ENCODE peak calls at places on chromosomes 2 and 18, in four cellular contexts. H is body of pancreas, W is NT2/D1, R is tibial nerve. J is an unnamed sample. For H3K4me1, H3K27me3 and H3K9me3, the result is how much of the 10 kb centered on the place peaks cover.

GRCh38 chr2:73931531-73932500 is 5.1 kb downstream of the DGUOK start:
- DNase-seq in H (no peak), W (no peak), R (no peak), J (no peak)

GRCh38 chr2:79596403-79596802 is 83.6 kb downstream of the CTNNA2 start:
- DNase-seq in H (no peak), W (peak), R (no peak), J (no peak)

GRCh38 chr2:11187083-11187619 is 31.9 kb downstream of the SLC66A3 start:
- DNase-seq in H (no peak), W (no peak), R (no peak), J (no peak)

GRCh38 chr18:63887424-63887823 is at the start of gene SERPINB2:
- DNase-seq in H (no peak), W (no peak), R (no peak), J (no peak)

GRCh38 chr2:46803911-46804670 is 111.5 kb downstream of the MCFD2 start:
- DNase-seq in H (no peak), W (no peak), R (no peak), J (no peak)

GRCh38 chr2:201890447-201890846 is 84.1 kb downstream of the CDK15 start:
- DNase-seq in H (no peak), W (no peak), R (no peak), J (no peak)

GRCh38 chr2:105849431-105850179 is 104.9 kb downstream of the NCK2 start:
- DNase-seq in H (no peak), W (no peak), R (no peak), J (peak)

GRCh38 chr2:101820519-101820918 is 123.0 kb downstream of the MAP4K4 start:
- DNase-seq in H (no peak), W (no peak), R (no peak), J (no peak)

GRCh38 chr2:224165901-224166319 is 126.8 kb upstream of the SERPINE2 start:
- DNase-seq in H (no peak), W (no peak), R (no peak), J (no peak)

GRCh38 chr2:175309799-175310198 is 128.3 kb upstream of the ATP5MC3 start:
- DNase-seq in H (no peak), W (peak), R (no peak), J (no peak)

GRCh38 chr2:207974214-207974600 is 51.1 kb downstream of the PLEKHM3 start:
- DNase-seq in H (no peak), W (no peak), R (no peak), J (no peak)

GRCh38 chr18:70355620-70356385 is 67.0 kb downstream of the SOCS6 start:
- DNase-seq in H (no peak), W (no peak), R (no peak), J (no peak)

DNA sequence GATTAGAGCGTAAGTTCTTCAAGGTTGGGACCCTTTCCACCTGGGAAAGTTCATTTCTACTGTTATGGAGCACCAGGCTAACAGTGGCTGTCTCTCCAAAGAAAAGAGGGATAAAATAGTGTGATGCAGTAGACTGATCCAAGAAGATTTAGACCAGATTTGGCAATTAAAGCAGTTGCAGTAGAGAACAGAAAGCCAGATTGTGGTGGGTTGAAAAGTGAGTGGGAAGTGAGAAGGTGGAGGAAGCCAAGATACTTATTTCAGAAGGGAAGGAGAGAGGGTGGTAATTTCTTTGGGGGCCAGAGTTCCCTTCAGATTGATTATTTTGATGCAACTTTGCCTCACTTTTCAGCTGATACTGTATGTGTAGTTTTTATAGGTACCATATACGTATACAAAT is 8.0 kb downstream of the MYL12B start:
- DNase-seq in H (no peak), W (no peak), R (no peak), J (no peak)
- H3K4me1 ChIP-seq in H (half or more), W (under half), R (under half), J (half or more)

GRCh38 chr2:44807344-44808025 is 134.0 kb upstream of the SIX3 start:
- DNase-seq in H (no peak), W (no peak), R (no peak), J (no peak)
- H3K27me3 ChIP-seq in H (under half), W (half or more), R (under half), J (under half)

GRCh38 chr18:79730804-79731203 is 51.2 kb downstream of the CTDP1 start:
- DNase-seq in H (no peak), W (no peak), R (no peak), J (no peak)
- H3K9me3 ChIP-seq in H (under half), W (under half), R (under half), J (under half)

DNA sequence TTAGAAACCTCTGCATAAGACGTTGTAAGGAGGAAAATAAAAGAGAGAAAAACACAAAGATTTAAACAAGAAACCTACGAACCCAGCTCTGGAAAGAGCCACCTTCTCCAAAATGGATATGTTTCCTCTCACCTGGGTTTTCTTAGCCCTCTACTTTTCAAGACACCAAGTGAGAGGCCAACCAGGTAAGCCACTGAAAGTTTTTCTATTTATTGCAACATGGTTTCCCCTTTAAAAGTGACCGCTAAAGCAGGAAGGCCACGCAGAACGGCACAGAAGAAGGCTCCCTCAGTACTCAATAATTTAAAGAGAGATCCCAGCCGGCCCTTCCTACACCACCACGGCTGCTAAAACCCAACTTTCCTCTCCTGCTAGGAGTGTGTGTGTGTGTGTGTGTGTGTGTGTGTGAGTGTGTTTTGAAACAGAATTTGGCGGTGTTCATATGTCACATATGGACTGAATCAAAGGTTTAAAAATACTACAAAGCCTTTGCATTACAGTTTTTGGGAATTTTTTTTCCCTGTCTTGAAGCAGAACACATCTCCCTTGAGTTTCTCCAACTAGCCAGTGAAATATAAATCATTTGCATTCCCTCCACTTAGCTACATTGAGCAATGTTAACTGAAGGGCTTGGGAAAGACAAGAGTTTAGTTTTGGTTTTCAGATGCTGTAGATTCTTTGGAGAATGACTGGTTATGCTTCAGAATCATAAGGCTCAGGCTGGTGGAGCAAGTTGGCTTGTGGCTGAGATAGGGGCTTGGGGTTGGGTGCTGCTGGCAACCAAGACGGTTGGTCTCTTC is 1.1 kb downstream of the NRP2 start:
- DNase-seq in H (no peak), W (no peak), R (no peak), J (no peak)
- H3K4me1 ChIP-seq in H (under half), W (under half), R (under half), J (under half)